ENCODE peak calls at places on chromosome 5, in ten cellular contexts. J is SK-N-SH, L is PC-3, H is BE2C, C is psoas muscle, O is colonic mucosa, G is body of pancreas, M is Peyer's patch, X is IMR-90, S is K562. K is an unnamed sample. For H3K4me1 and H3K27me3, the result is how much of the 10 kb centered on the place peaks cover.

GRCh38 chr5:113804264-113804663 is 290.8 kb downstream of the YTHDC2 start:
- DNase-seq in M (no peak), O (no peak), H (no peak), C (no peak), J (no peak), G (no peak), L (peak), S (no peak), X (peak), K (no peak)

GRCh38 chr5:172505840-172506638 is 51.7 kb upstream of the SH3PXD2B start:
- DNase-seq in L (no peak), O (peak), M (peak), C (no peak), J (no peak), G (no peak), H (no peak), X (no peak), S (no peak), K (peak)

GRCh38 chr5:149235841-149236240 is 35.8 kb upstream of the AFAP1L1 start:
- DNase-seq in X (no peak), S (no peak), H (no peak), C (no peak), O (no peak), L (no peak), G (no peak), J (no peak), M (no peak), K (no peak)

GRCh38 chr5:125595845-125596244 is 827.4 kb upstream of the GRAMD2B start:
- DNase-seq in L (no peak), M (no peak), X (no peak), H (no peak), J (no peak), G (no peak), O (no peak), S (no peak), C (no peak), K (no peak)

GRCh38 chr5:179608131-179608581 is 15.3 kb downstream of the HNRNPH1 start:
- DNase-seq in O (no peak), M (peak), S (no peak), X (no peak), H (no peak), J (no peak), C (no peak), G (no peak), L (no peak), K (peak)

GRCh38 chr5:24167791-24168190 is 477.0 kb downstream of the CDH10 start:
- DNase-seq in C (no peak), J (no peak), M (no peak), O (no peak), L (peak), G (no peak), S (no peak), X (no peak), H (no peak), K (no peak)

GRCh38 chr5:59473611-59474010 is 419.9 kb downstream of the PDE4D start:
- DNase-seq in X (no peak), J (no peak), M (no peak), O (no peak), G (no peak), H (no peak), C (no peak), S (no peak), L (no peak), K (no peak)

GRCh38 chr5:140345919-140346347 is 470 bp downstream of the HBEGF start:
- DNase-seq in S (peak), M (no peak), G (peak), C (peak), O (peak), X (peak), H (peak), J (peak), L (peak), K (peak)

GRCh38 chr5:1021136-1021968 is 12.8 kb downstream of the NKD2 start:
- DNase-seq in S (no peak), O (no peak), G (no peak), H (no peak), C (peak), L (no peak), M (no peak), J (peak), X (no peak), K (peak)

GRCh38 chr5:179146277-179146676 is 86.1 kb downstream of the ZNF354C start:
- DNase-seq in S (no peak), C (no peak), O (no peak), J (no peak), X (no peak), G (no peak), M (no peak), L (no peak), H (no peak), K (no peak)

GRCh38 chr5:34914671-34915138 is 599 bp downstream of the RAD1 start:
- DNase-seq in X (peak), C (peak), M (peak), S (peak), O (peak), G (peak), H (peak), J (no peak), L (peak), K (no peak)

GRCh38 chr5:150781706-150782614 is 3.4 kb downstream of the SMIM3 start:
- DNase-seq in L (peak), J (no peak), C (peak), H (peak), O (peak), X (peak), M (no peak), S (no peak), G (peak), K (peak)

GRCh38 chr5:80254767-80255424 is 952 bp downstream of the SERINC5 start:
- DNase-seq in J (peak), M (no peak), H (no peak), X (peak), L (peak), C (no peak), G (peak), S (no peak), O (no peak), K (no peak)
- H3K4me1 ChIP-seq in J (under half), M (under half), H (under half), X (under half), L (under half), C (under half), G (under half), S (under half), O (under half), K (under half)

GRCh38 chr5:55175781-55176175 is 2.8 kb upstream of the CDC20B start:
- DNase-seq in X (no peak), S (no peak), L (no peak), H (no peak), J (no peak), C (no peak), O (no peak), M (no peak), G (no peak), K (no peak)
- H3K27me3 ChIP-seq in X (half or more), S (under half), L (under half), H (half or more), J (half or more), C (half or more), O (under half), M (under half), G (under half), K (half or more)

GRCh38 chr5:178113141-178113787 is at the start of gene N4BP3:
- DNase-seq in M (peak), L (peak), C (peak), O (peak), X (peak), H (peak), J (peak), G (peak), S (peak), K (peak)
- H3K4me1 ChIP-seq in M (under half), L (under half), C (under half), O (under half), X (under half), H (under half), J (under half), G (under half), S (under half), K (under half)

GRCh38 chr5:173922527-173922926 is 34.4 kb downstream of the CPEB4 start:
- DNase-seq in H (no peak), M (no peak), C (no peak), X (peak), O (no peak), J (no peak), S (no peak), G (no peak), L (no peak), K (no peak)

GRCh38 chr5:173925449-173926071 is 37.4 kb downstream of the CPEB4 start:
- DNase-seq in C (no peak), G (peak), X (peak), J (no peak), S (peak), L (peak), O (peak), M (no peak), H (peak), K (no peak)

GRCh38 chr5:173923236-173924104 is 35.3 kb downstream of the CPEB4 start:
- DNase-seq in C (no peak), O (no peak), L (no peak), X (peak), G (no peak), M (no peak), J (no peak), H (no peak), S (no peak), K (no peak)

GRCh38 chr5:173926359-173926758 is 38.2 kb downstream of the CPEB4 start:
- DNase-seq in L (peak), X (peak), J (no peak), O (no peak), H (no peak), M (no peak), G (peak), S (no peak), C (no peak), K (no peak)

DNA sequence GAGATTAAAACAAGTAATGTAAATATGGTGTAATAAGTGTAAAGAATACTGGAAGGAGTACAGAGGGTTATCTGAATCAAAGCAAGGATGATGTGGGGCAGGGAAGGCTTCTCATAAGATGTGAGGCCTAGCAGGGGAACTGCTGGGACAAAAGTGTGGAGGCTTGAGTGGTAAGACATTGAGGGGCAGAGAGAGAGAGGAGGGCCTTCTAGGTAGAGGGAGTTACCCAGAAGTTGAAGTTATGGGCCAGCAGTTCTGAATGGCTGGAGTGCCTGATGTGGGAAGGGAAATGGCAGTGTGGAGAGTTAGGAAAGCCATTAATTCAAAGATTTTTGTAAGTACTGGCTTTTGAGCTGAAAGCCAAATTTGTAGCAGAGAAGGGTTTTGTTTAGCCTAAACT is 36.8 kb downstream of the CPEB4 start:
- DNase-seq in J (no peak), X (no peak), M (no peak), G (no peak), O (no peak), H (no peak), C (no peak), S (no peak), L (no peak), K (no peak)
- H3K27me3 ChIP-seq in J (under half), X (under half), M (under half), G (under half), O (under half), H (under half), C (under half), S (under half), L (under half), K (under half)

GRCh38 chr5:177299711-177300110 is 3.8 kb downstream of the RAB24 start:
- DNase-seq in O (no peak), L (no peak), X (no peak), G (no peak), S (no peak), C (no peak), J (no peak), M (no peak), H (no peak), K (no peak)
- H3K4me1 ChIP-seq in O (under half), L (under half), X (under half), G (under half), S (under half), C (under half), J (under half), M (half or more), H (under half), K (under half)

DNA sequence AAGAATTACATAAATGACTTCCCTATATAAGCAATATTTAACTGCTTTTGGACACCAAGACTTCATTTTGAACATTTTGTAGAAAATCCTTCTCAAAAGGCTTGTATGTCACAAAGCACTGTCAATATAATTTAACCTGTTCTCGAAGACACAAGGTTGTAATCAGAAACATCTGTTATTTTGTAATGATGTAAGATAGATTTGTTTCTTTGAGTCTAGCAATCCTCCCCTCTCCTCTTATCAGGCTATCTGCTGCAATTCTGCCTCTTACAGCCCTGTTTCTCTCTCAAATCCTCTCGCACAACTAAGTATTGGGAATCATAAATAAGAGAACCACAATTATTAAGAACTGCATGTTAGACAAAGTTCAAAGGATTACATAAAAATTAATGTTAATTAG is 18.6 kb upstream of the TARS1 start:
- DNase-seq in H (no peak), C (no peak), G (no peak), L (no peak), J (no peak), M (no peak), O (no peak), S (no peak), X (peak), K (no peak)
- H3K27me3 ChIP-seq in H (under half), C (under half), G (under half), L (under half), J (under half), M (under half), O (under half), S (under half), X (under half), K (under half)

GRCh38 chr5:177359860-177360259 is 2.1 kb downstream of the RGS14 start:
- DNase-seq in C (no peak), O (no peak), M (no peak), X (no peak), J (no peak), L (no peak), G (no peak), H (no peak), S (no peak), K (no peak)
- H3K4me1 ChIP-seq in C (under half), O (under half), M (half or more), X (under half), J (under half), L (under half), G (under half), H (under half), S (half or more), K (under half)

GRCh38 chr5:79454043-79454442 is 59.9 kb downstream of the HOMER1 start:
- DNase-seq in X (no peak), G (no peak), S (no peak), H (no peak), M (no peak), C (no peak), J (peak), L (no peak), O (no peak), K (no peak)
- H3K27me3 ChIP-seq in X (under half), G (under half), S (under half), H (half or more), M (under half), C (under half), J (under half), L (under half), O (under half), K (under half)